ENCODE peak calls at places on chromosome 1, in six cellular contexts. B, G, M, C, A and W are unnamed samples.

GRCh38 chr1:27122652-27123051 is 32.3 kb downstream of the SLC9A1 start:
- DNase-seq in C (no peak), B (peak; percentile 90), A (no peak), M (peak; percentile 69), G (no peak), W (no peak)

GRCh38 chr1:60911980-60912692 is 170.2 kb upstream of the NFIA start:
- DNase-seq in M (no peak), G (no peak), B (no peak), A (no peak), C (no peak), W (no peak)

GRCh38 chr1:56448937-56449336 is 130.4 kb downstream of the PLPP3 start:
- DNase-seq in G (no peak), M (peak; percentile 41), B (no peak), C (no peak), A (no peak), W (no peak)

GRCh38 chr1:162028726-162029125 is 5.1 kb upstream of the OLFML2B start:
- DNase-seq in G (no peak), M (no peak), B (no peak), A (no peak), C (no peak), W (no peak)

GRCh38 chr1:215749423-215749822 is 182.3 kb downstream of the KCTD3 start:
- DNase-seq in C (no peak), M (peak; percentile 3), A (no peak), B (peak; percentile 93), G (no peak), W (no peak)

GRCh38 chr1:34316773-34317172 is 140.1 kb downstream of the C1orf94 start:
- DNase-seq in B (no peak), M (no peak), A (no peak), G (no peak), C (no peak), W (no peak)

GRCh38 chr1:92503926-92504750 is 17.4 kb upstream of the GFI1 start:
- DNase-seq in B (no peak), A (no peak), C (no peak), G (no peak), M (no peak), W (no peak)

GRCh38 chr1:235015291-235015990 is 113.2 kb downstream of the TOMM20 start:
- DNase-seq in C (no peak), G (no peak), A (no peak), B (no peak), M (no peak), W (no peak)

GRCh38 chr1:3908886-3909517 is 8.9 kb upstream of the C1orf174 start:
- DNase-seq in C (no peak), M (no peak), A (no peak), G (no peak), B (no peak), W (no peak)

GRCh38 chr1:117824612-117825011 is 104.8 kb downstream of the GDAP2 start:
- DNase-seq in C (no peak), M (peak; percentile 39), B (no peak), G (no peak), A (no peak), W (no peak)

GRCh38 chr1:238384381-238384780 is 493.7 kb upstream of the ZP4 start:
- DNase-seq in C (no peak), G (no peak), A (no peak), B (peak; percentile 34), M (no peak), W (no peak)

GRCh38 chr1:61980561-61980960 is 214.1 kb upstream of the L1TD1 start:
- DNase-seq in B (no peak), G (no peak), C (peak; percentile 11), M (peak; percentile 22), A (no peak), W (no peak)

GRCh38 chr1:33866286-33866685 is 2.4 kb downstream of the HMGB4 start:
- DNase-seq in G (peak; percentile 22), B (no peak), A (no peak), C (no peak), M (peak; percentile 6), W (no peak)

GRCh38 chr1:201966171-201966570 is 10.9 kb downstream of the TIMM17A start:
- DNase-seq in A (peak; percentile 23), B (no peak), G (no peak), C (no peak), M (no peak), W (no peak)

GRCh38 chr1:86645866-86646647 is 58.3 kb upstream of the SH3GLB1 start:
- DNase-seq in B (no peak), G (no peak), C (no peak), M (no peak), A (no peak), W (no peak)

GRCh38 chr1:84613026-84613425 is 38.8 kb upstream of the CTBS start:
- DNase-seq in B (no peak), C (no peak), A (no peak), M (peak; percentile 56), G (no peak), W (no peak)

GRCh38 chr1:242017580-242018233 is 18.8 kb upstream of the MAP1LC3C start:
- DNase-seq in C (peak; percentile 81), A (no peak), B (peak; percentile 84), G (peak; percentile 72), M (peak; percentile 49), W (no peak)

GRCh38 chr1:47729685-47730084 is 267.5 kb downstream of the TRABD2B start:
- DNase-seq in M (no peak), B (no peak), C (no peak), A (no peak), G (no peak), W (no peak)

GRCh38 chr1:21594495-21594894 is 74.7 kb downstream of the RAP1GAP start:
- DNase-seq in A (no peak), G (no peak), M (no peak), C (no peak), B (peak; percentile 31), W (no peak)

GRCh38 chr1:226948996-226949395 is 8.9 kb downstream of the COQ8A start:
- DNase-seq in B (no peak), A (peak; percentile 82), M (no peak), G (no peak), C (no peak), W (no peak)

GRCh38 chr1:226946841-226947240 is 6.7 kb downstream of the COQ8A start:
- DNase-seq in M (no peak), G (no peak), B (peak; percentile 18), C (peak; percentile 63), A (no peak), W (no peak)

GRCh38 chr1:226948051-226948450 is 8.0 kb downstream of the COQ8A start:
- DNase-seq in C (no peak), A (peak; percentile 70), B (no peak), G (no peak), M (no peak), W (no peak)

GRCh38 chr1:226949401-226949800 is 9.3 kb downstream of the COQ8A start:
- DNase-seq in M (no peak), C (no peak), A (peak; percentile 21), B (no peak), G (no peak), W (no peak)

GRCh38 chr1:226948480-226948879 is 8.4 kb downstream of the COQ8A start:
- DNase-seq in G (no peak), M (no peak), A (peak; percentile 5), B (no peak), C (no peak), W (no peak)
- TF ChIP-seq CTCF in G (no peak), M (no peak), A (no peak), B (no peak), C (no peak), W (no peak)

GRCh38 chr1:40039245-40039756 is 1.2 kb upstream of the CAP1 start:
- DNase-seq in A (no peak), M (peak; percentile 66), C (no peak), B (peak; percentile 34), G (peak; percentile 54), W (no peak)
- TF ChIP-seq CTCF in A (peak; percentile 36), M (no peak), C (peak; percentile 25), B (peak; percentile 32), G (no peak), W (no peak)

GRCh38 chr1:9588551-9589143 is at the start of gene TMEM201:
- DNase-seq in A (peak; percentile 98), B (peak; percentile 95), G (peak; percentile 96), M (peak; percentile 94), C (peak; percentile 98), W (peak; percentile 64)
- TF ChIP-seq CTCF in A (peak; percentile 95), B (peak; percentile 63), G (peak; percentile 82), M (peak; percentile 29), C (peak; percentile 63), W (no peak)

DNA sequence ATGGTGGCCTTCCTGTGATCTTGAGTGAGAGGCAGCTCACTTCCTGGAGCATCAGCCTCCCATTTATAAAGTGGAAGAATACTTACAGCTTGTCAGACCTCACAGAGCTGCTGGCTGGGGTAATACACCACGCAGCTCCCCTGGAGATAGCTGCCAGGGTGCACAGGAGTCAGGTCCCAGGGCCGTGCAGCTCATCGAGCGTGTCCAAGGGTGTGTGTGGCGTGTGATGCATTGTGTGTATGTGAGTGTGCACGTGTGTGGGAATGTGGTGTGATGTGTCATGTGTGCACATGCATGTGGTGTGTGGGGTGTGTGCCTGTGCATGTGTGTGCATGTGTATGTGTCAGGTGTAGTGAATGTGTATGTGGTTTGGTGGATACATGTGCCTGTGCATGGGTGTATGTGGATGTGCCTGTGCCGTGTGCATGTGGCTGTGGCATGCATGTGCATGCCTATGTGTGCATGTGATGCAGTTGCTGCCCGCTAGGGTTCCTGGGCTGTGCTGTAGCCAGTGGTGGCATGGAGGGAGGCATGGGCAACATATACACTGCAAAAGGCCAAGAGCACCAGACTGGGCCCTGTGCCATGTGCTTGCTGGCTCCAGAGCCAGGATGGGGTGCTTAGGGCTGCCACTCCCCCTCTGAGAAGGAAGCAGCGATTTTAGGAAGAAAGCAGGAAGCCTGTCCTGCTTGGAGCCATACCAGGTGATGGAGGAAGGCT is 24.6 kb downstream of the WNT3A start:
- DNase-seq in M (no peak), C (no peak), A (no peak), B (no peak), G (no peak), W (no peak)
- TF ChIP-seq CTCF in M (no peak), C (no peak), A (no peak), B (peak; percentile 27), G (no peak), W (no peak)

GRCh38 chr1:94090761-94091160 is 30.2 kb downstream of the ABCA4 start:
- DNase-seq in C (no peak), G (no peak), B (no peak), A (no peak), M (no peak), W (no peak)
- TF ChIP-seq CTCF in C (no peak), G (no peak), B (no peak), A (no peak), M (no peak), W (no peak)